ENCODE peak calls at places on chromosomes 16 and 17, in eight cellular contexts. H, E, O, S, R, F, G and M are unnamed samples.
A peak's percentile ranks its signal among the peaks of the same experiment; 100 is the strongest.

GRCh38 chr17:2423271-2423670 is 22.4 kb upstream of the MNT start:
- DNase-seq in F (no peak), O (no peak), G (no peak), S (no peak), E (no peak), R (no peak), H (no peak), M (peak; percentile 78)

GRCh38 chr17:2057130-2057713 is 2.3 kb downstream of the HIC1 start:
- DNase-seq in R (peak; percentile 40), F (no peak), H (no peak), O (no peak), S (no peak), E (no peak), G (no peak), M (no peak)

GRCh38 chr17:41678907-41679739 is 9.6 kb upstream of the EIF1 start:
- DNase-seq in O (no peak), G (no peak), E (no peak), H (no peak), S (no peak), F (no peak), R (peak; percentile 64), M (no peak)

GRCh38 chr17:83080641-83081560 is 1.5 kb downstream of the METRNL start:
- DNase-seq in F (no peak), H (peak; percentile 84), S (no peak), R (peak; percentile 48), G (no peak), E (no peak), O (no peak), M (no peak)

GRCh38 chr17:56976941-56977570 is 875 bp upstream of the SCPEP1 start:
- DNase-seq in E (no peak), R (no peak), G (no peak), F (no peak), H (no peak), O (peak; percentile 35), S (no peak), M (no peak)

GRCh38 chr17:43851744-43852143 is 4.8 kb downstream of the CD300LG start:
- DNase-seq in O (no peak), F (no peak), G (no peak), E (no peak), S (no peak), R (no peak), H (no peak), M (no peak)

GRCh38 chr16:68200120-68200783 is 35.7 kb downstream of the ESRP2 start:
- DNase-seq in H (no peak), G (no peak), O (no peak), R (peak; percentile 44), E (no peak), F (no peak), S (no peak), M (peak; percentile 19)

GRCh38 chr17:50634123-50634914 is at the start of gene ABCC3:
- DNase-seq in F (no peak), O (peak; percentile 83), G (peak; percentile 34), H (peak; percentile 89), E (no peak), S (no peak), R (peak; percentile 54), M (peak; percentile 68)

GRCh38 chr16:20966746-20967145 is 66.2 kb downstream of the LYRM1 start:
- DNase-seq in R (no peak), G (no peak), F (no peak), H (no peak), O (no peak), E (no peak), S (no peak), M (no peak)

GRCh38 chr16:24834459-24835335 is 11.1 kb upstream of the SLC5A11 start:
- DNase-seq in E (no peak), F (no peak), S (no peak), G (peak; percentile 41), O (no peak), H (no peak), R (peak; percentile 58), M (peak; percentile 44)

GRCh38 chr17:28937044-28937729 is 14.1 kb downstream of the PHF12 start:
- DNase-seq in R (no peak), O (no peak), F (peak; percentile 33), H (no peak), S (no peak), E (no peak), G (no peak), M (no peak)

GRCh38 chr16:27421961-27422740 is 20.2 kb downstream of the IL21R start:
- DNase-seq in R (no peak), E (no peak), S (no peak), O (no peak), F (no peak), G (no peak), H (no peak), M (no peak)

GRCh38 chr16:86138121-86138944 is 239.4 kb downstream of the IRF8 start:
- DNase-seq in G (no peak), O (no peak), R (no peak), F (no peak), H (no peak), S (no peak), E (no peak), M (no peak)

GRCh38 chr17:45162022-45162687 is 480 bp downstream of the HEXIM2 start:
- DNase-seq in G (no peak), S (no peak), F (no peak), R (no peak), H (no peak), E (no peak), O (peak; percentile 33), M (no peak)

GRCh38 chr17:37392024-37392590 is 14.5 kb downstream of the ACACA start:
- DNase-seq in O (no peak), R (peak; percentile 95), H (no peak), E (no peak), G (no peak), S (no peak), F (no peak), M (peak; percentile 30)

GRCh38 chr17:41588126-41588810 is 1.6 kb upstream of the KRT14 start:
- DNase-seq in G (no peak), O (no peak), R (peak; percentile 16), H (peak; percentile 30), E (no peak), F (no peak), S (no peak), M (peak; percentile 52)

GRCh38 chr17:6603746-6604325 is 36.7 kb downstream of the KIAA0753 start:
- DNase-seq in S (no peak), F (no peak), O (peak; percentile 21), G (no peak), E (no peak), H (no peak), R (no peak), M (no peak)

GRCh38 chr16:66705790-66706505 is 9.4 kb upstream of the CMTM4 start:
- DNase-seq in R (peak; percentile 59), G (peak; percentile 20), E (peak; percentile 32), H (peak; percentile 81), F (no peak), O (peak; percentile 62), S (no peak), M (no peak)

GRCh38 chr16:3058173-3059030 is 7.0 kb upstream of the IL32 start:
- DNase-seq in O (no peak), G (peak; percentile 49), R (peak; percentile 41), F (no peak), H (peak; percentile 81), E (no peak), S (no peak), M (no peak)

GRCh38 chr16:976389-976931 is 5.1 kb upstream of the SOX8 start:
- DNase-seq in S (no peak), O (no peak), G (no peak), F (no peak), H (no peak), E (peak; percentile 34), R (no peak), M (no peak)

GRCh38 chr16:54437361-54437760 is 150.8 kb upstream of the IRX3 start:
- DNase-seq in G (no peak), H (no peak), E (no peak), F (no peak), R (no peak), S (no peak), O (no peak), M (no peak)

GRCh38 chr16:80656731-80657150 is 115.9 kb downstream of the DYNLRB2 start:
- DNase-seq in O (no peak), H (no peak), S (no peak), F (no peak), R (no peak), G (no peak), E (no peak), M (no peak)

GRCh38 chr16:20853981-20854620 is 46.1 kb downstream of the DCUN1D3 start:
- DNase-seq in G (no peak), O (no peak), E (no peak), H (no peak), R (no peak), S (no peak), F (no peak), M (no peak)

GRCh38 chr16:25013751-25014499 is 1.2 kb downstream of the ARHGAP17 start:
- DNase-seq in S (no peak), F (no peak), R (no peak), H (no peak), O (no peak), G (no peak), E (no peak), M (no peak)

GRCh38 chr16:4217246-4218131 is 24.4 kb downstream of the SRL start:
- DNase-seq in R (no peak), H (no peak), G (peak; percentile 80), O (no peak), E (peak; percentile 84), F (no peak), S (no peak), M (no peak)

GRCh38 chr17:30343741-30344140 is 9.9 kb upstream of the TMIGD1 start:
- DNase-seq in R (no peak), H (no peak), O (no peak), F (no peak), S (no peak), E (no peak), G (no peak), M (no peak)

GRCh38 chr17:8628609-8629169 is 1.8 kb downstream of the MYH10 start:
- DNase-seq in O (no peak), G (peak; percentile 8), E (no peak), H (no peak), S (no peak), R (no peak), F (no peak), M (no peak)